ENCODE peak calls at places on chromosomes 12 and 14, in nine cellular contexts. V is RKO; J is GOT3; R is stimulated activated CD4-positive, alpha-beta T cell treated with anti-CD3 and anti-CD28 coated beads, Interleukin-4, amount 100 ng/mL, for 48 hours; U is GM03348; G is NCI-H1092 treated with DMSO at 0.1 percent for 48 hours; Z is tibial artery; I is stimulated activated CD8-positive, alpha-beta memory T cell treated with anti-CD3 and anti-CD28 coated beads, Interleukin-2, amount 100 ng/mL, for 1 hour; Y is stimulated activated naive CD8-positive, alpha-beta T cell treated with anti-CD3 and anti-CD28 coated beads, Interleukin-15, Interleukin-2, amounts not matched to agents 100 U/mL and 50 U/mL, for 24 hours. H is an unnamed sample.

GRCh38 chr12:106323537-106323936 is 21.0 kb downstream of the TCP11L2 start:
- DNase-seq in R (no peak), J (no peak), U (no peak), G (no peak), I (no peak), Z (no peak), V (no peak), Y (no peak), H (no peak)

GRCh38 chr14:44700184-44700583 is 193.1 kb upstream of the FSCB start:
- DNase-seq in V (peak; percentile 4), J (no peak), R (no peak), I (no peak), Z (no peak), U (no peak), G (no peak), Y (no peak), H (peak; percentile 25)

GRCh38 chr12:132003846-132004245 is 54.1 kb downstream of the EP400 start:
- DNase-seq in U (peak; percentile 81), G (no peak), Z (no peak), R (no peak), J (no peak), I (no peak), Y (no peak), V (no peak), H (peak; percentile 78)

GRCh38 chr12:106481246-106481645 is 101.6 kb upstream of the RFX4 start:
- DNase-seq in Y (no peak), U (no peak), V (no peak), G (no peak), I (no peak), R (no peak), J (no peak), Z (no peak), H (no peak)

GRCh38 chr12:128408669-128409068 is 141.7 kb downstream of the TMEM132C start:
- DNase-seq in I (no peak), V (no peak), G (no peak), Z (no peak), Y (no peak), J (no peak), R (no peak), U (no peak), H (no peak)

GRCh38 chr14:31449971-31450610 is 7.2 kb downstream of the DTD2 start:
- DNase-seq in V (peak; percentile 71), I (no peak), U (peak; percentile 58), R (no peak), Y (no peak), J (no peak), G (peak; percentile 13), Z (no peak), H (peak; percentile 73)

GRCh38 chr14:38992067-38992835 is 110.8 kb downstream of the SEC23A start:
- DNase-seq in I (no peak), V (no peak), U (no peak), Y (no peak), J (no peak), G (no peak), Z (no peak), R (no peak), H (peak; percentile 24)

GRCh38 chr14:104263671-104264358 is 125.4 kb downstream of the KIF26A start:
- DNase-seq in R (no peak), Z (no peak), J (no peak), G (no peak), Y (no peak), V (no peak), U (no peak), I (no peak), H (no peak)

GRCh38 chr12:94277426-94278000 is 129.1 kb downstream of the PLXNC1 start:
- DNase-seq in I (no peak), G (no peak), Y (no peak), V (no peak), J (no peak), Z (no peak), U (no peak), R (no peak), H (no peak)

GRCh38 chr14:56686416-56686815 is 106.8 kb downstream of the TMEM260 start:
- DNase-seq in Y (no peak), Z (no peak), U (no peak), R (no peak), I (no peak), J (no peak), V (no peak), G (peak; percentile 58), H (no peak)

GRCh38 chr12:5565933-5566632 is 134.2 kb downstream of the NTF3 start:
- DNase-seq in J (no peak), Z (no peak), G (no peak), Y (no peak), V (no peak), I (no peak), U (peak; percentile 76), R (no peak), H (no peak)

GRCh38 chr12:51907864-51908425 is 641 bp downstream of the ACVRL1 start:
- DNase-seq in Z (peak; percentile 7), Y (no peak), J (no peak), U (no peak), G (no peak), R (no peak), I (no peak), V (no peak), H (no peak)

GRCh38 chr14:100341301-100342031 is 18.3 kb downstream of the SLC25A47 start:
- DNase-seq in I (no peak), R (no peak), V (peak; percentile 34), U (peak; percentile 64), G (no peak), Y (peak; percentile 30), J (no peak), Z (peak; percentile 71), H (peak; percentile 75)

GRCh38 chr14:72545411-72546311 is 348.2 kb downstream of the DPF3 start:
- DNase-seq in V (no peak), G (no peak), Y (no peak), Z (no peak), I (no peak), J (no peak), U (no peak), R (no peak), H (no peak)

GRCh38 chr12:11888029-11888428 is 182.7 kb upstream of the BCL2L14 start:
- DNase-seq in J (no peak), R (no peak), V (no peak), I (no peak), Z (no peak), G (no peak), Y (no peak), U (no peak), H (no peak)

GRCh38 chr12:78914859-78915331 is 50.3 kb downstream of the SYT1 start:
- DNase-seq in Z (no peak), J (no peak), R (no peak), I (no peak), G (no peak), V (no peak), Y (no peak), U (no peak), H (no peak)

GRCh38 chr12:51855586-51856428 is 7.3 kb upstream of the FIGNL2 start:
- DNase-seq in Z (no peak), I (no peak), R (no peak), J (no peak), V (no peak), Y (no peak), G (no peak), U (peak; percentile 93), H (no peak)

GRCh38 chr14:100504372-100505078 is 82.7 kb downstream of the BEGAIN start:
- DNase-seq in R (no peak), V (peak; percentile 70), G (no peak), Y (no peak), Z (no peak), U (no peak), J (no peak), I (no peak), H (peak; percentile 58)

GRCh38 chr12:114405449-114406271 is at the start of gene TBX5:
- DNase-seq in R (no peak), Z (no peak), V (no peak), Y (no peak), G (peak; percentile 38), J (no peak), U (peak; percentile 67), I (no peak), H (peak; percentile 81)

GRCh38 chr14:78399316-78399889 is 229.2 kb downstream of the NRXN3 start:
- DNase-seq in R (no peak), J (no peak), Z (no peak), Y (peak; percentile 8), U (peak; percentile 9), G (no peak), V (peak; percentile 39), I (no peak), H (peak; percentile 19)

GRCh38 chr14:101564819-101565698 is 3.8 kb downstream of the DIO3 start:
- DNase-seq in Y (no peak), V (no peak), J (no peak), U (no peak), I (no peak), G (no peak), R (no peak), Z (no peak), H (no peak)

GRCh38 chr12:103495783-103496456 is at the start of gene C12orf42:
- DNase-seq in G (peak; percentile 73), Z (no peak), U (peak; percentile 44), I (no peak), Y (peak; percentile 59), V (no peak), J (no peak), R (peak; percentile 30), H (peak; percentile 7)

GRCh38 chr14:67733609-67734008 is 31.9 kb downstream of the RDH12 start:
- DNase-seq in R (no peak), Z (no peak), I (no peak), G (no peak), Y (no peak), U (no peak), V (no peak), J (no peak), H (no peak)

GRCh38 chr14:32372154-32372553 is 43.1 kb downstream of the AKAP6 start:
- DNase-seq in Y (no peak), V (peak; percentile 41), J (no peak), I (no peak), Z (no peak), R (no peak), U (peak; percentile 78), G (no peak), H (peak; percentile 98)

GRCh38 chr12:55142896-55143870 is 17.0 kb downstream of the OR9K2 start:
- DNase-seq in R (peak; percentile 25), Y (peak; percentile 57), V (peak; percentile 80), Z (no peak), I (peak; percentile 1), G (peak; percentile 37), U (peak; percentile 44), J (no peak), H (peak; percentile 65)

GRCh38 chr12:14769462-14769836 is 33.8 kb downstream of the WBP11 start:
- DNase-seq in R (no peak), I (no peak), V (peak; percentile 47), G (no peak), Z (no peak), J (no peak), U (peak; percentile 21), Y (no peak), H (peak; percentile 41)

GRCh38 chr14:60862283-60862682 is 118.6 kb downstream of the TRMT5 start:
- DNase-seq in V (no peak), G (peak; percentile 25), U (no peak), J (no peak), Z (peak; percentile 54), Y (no peak), R (no peak), I (no peak), H (peak; percentile 11)

GRCh38 chr14:104253901-104254353 is 115.5 kb downstream of the KIF26A start:
- DNase-seq in Z (no peak), I (no peak), U (no peak), G (no peak), R (no peak), V (no peak), J (no peak), Y (no peak), H (no peak)